ENCODE peak calls at places on chromosome 11, in four cellular contexts. E is upper lobe of left lung, U is uterus, P is A549. B is an unnamed sample.

GRCh38 chr11:60566773-60567172 is 51.6 kb downstream of the MS4A13 start:
- DNase-seq in U (no peak), E (no peak), P (no peak), B (no peak)

GRCh38 chr11:122746050-122746478 is 90.5 kb downstream of the UBASH3B start:
- DNase-seq in E (peak), U (no peak), P (no peak), B (no peak)

GRCh38 chr11:58133329-58134076 is 8.2 kb upstream of the OR9I1 start:
- DNase-seq in E (no peak), U (no peak), P (no peak), B (no peak)

GRCh38 chr11:6270584-6271246 is 11.1 kb downstream of the CCKBR start:
- DNase-seq in P (no peak), E (no peak), U (no peak), B (no peak)

GRCh38 chr11:12159351-12160099 is 49.1 kb downstream of the MICAL2 start:
- DNase-seq in E (peak), P (peak), U (no peak), B (no peak)

GRCh38 chr11:2300290-2300935 is 1.3 kb downstream of the C11orf21 start:
- DNase-seq in U (no peak), P (no peak), E (peak), B (no peak)

GRCh38 chr11:7672276-7672959 is 882 bp downstream of the CYB5R2 start:
- DNase-seq in P (no peak), U (no peak), E (no peak), B (no peak)

GRCh38 chr11:46984987-46985386 is 48.4 kb downstream of the CSTPP1 start:
- DNase-seq in U (no peak), P (no peak), E (no peak), B (no peak)

GRCh38 chr11:15720460-15720859 is 605.7 kb downstream of the INSC start:
- DNase-seq in U (no peak), E (no peak), P (no peak), B (no peak)

GRCh38 chr11:88535916-88536547 is 198.5 kb upstream of the CTSC start:
- DNase-seq in U (no peak), P (peak), E (no peak), B (no peak)

GRCh38 chr11:24593332-24593731 is 96.5 kb downstream of the LUZP2 start:
- DNase-seq in P (no peak), E (no peak), U (no peak), B (no peak)

GRCh38 chr11:17558916-17559315 is 11.9 kb downstream of the OTOG start:
- DNase-seq in E (peak), U (no peak), P (no peak), B (no peak)

GRCh38 chr11:73652046-73652730 is 5.8 kb downstream of the PLEKHB1 start:
- DNase-seq in P (no peak), U (no peak), E (no peak), B (no peak)

DNA sequence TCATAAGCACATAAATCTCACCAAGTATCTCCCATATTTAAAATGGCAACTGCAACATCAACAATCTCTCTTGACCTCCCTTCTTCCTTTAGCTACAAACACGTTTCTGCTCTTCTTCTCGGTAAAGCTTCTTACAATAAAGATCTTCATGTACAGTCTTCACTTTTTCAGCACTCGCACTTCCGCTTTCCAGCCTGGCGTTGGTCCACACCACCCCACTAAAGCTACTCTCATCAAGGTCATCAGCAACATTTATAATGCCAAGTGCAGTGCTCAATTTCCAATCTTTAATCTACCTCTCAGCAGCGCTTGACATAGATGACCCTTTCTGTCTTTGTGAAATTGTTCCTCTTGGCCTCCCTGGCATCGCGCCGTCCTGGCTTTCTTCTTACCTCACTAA is 33.6 kb downstream of the NTM start:
- DNase-seq in U (no peak), P (no peak), E (no peak), B (no peak)
- H3K4me3 ChIP-seq in U (no peak), P (no peak), E (no peak), B (no peak)

GRCh38 chr11:66100272-66101037 is 30.4 kb downstream of the PACS1 start:
- DNase-seq in E (peak), P (peak), U (peak), B (peak)
- H3K27ac ChIP-seq in E (peak), P (peak), U (no peak), B (no peak)

GRCh38 chr11:94130589-94131362 is 2.1 kb downstream of the PANX1 start:
- DNase-seq in U (peak), E (peak), P (no peak), B (no peak)
- TF ChIP-seq POLR2A in U (no peak), E (peak), P (no peak), B (no peak)

DNA sequence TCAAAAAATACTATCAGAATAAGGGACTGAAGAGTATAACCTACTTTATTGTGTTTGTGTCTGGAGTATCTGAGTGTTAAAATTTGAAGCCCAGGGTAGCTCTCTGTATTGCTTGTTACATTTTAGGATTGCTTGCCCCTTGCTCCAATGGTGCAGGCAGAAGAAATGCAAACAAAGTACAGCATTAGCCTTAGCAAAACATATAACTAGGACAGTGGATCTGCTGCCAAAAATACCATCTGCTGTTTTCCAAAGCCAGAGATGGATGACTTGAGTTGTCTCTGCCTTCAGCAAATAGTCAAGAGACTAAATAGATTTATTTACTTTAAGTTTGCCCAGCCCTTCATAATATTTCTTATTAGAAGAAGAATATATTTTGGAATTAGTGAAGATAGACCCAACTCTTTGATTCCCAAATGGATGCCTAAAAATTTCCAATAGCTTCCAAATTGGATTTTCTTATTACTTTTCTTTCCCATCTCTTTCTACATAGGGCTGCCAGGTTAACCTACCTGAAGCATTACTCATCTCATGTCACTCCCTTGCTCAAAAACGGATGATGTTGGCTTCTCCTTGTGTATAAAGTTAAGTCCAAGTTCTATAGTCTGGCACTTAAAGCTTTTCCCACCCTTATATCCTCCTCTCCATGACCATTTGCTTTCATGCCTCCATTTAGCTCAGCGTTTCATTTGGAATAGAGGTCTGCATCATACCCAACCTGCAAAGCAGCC is 66.3 kb downstream of the LDLRAD3 start:
- DNase-seq in U (no peak), E (no peak), P (no peak), B (peak)
- H3K4me3 ChIP-seq in U (no peak), E (no peak), P (no peak), B (no peak)

DNA sequence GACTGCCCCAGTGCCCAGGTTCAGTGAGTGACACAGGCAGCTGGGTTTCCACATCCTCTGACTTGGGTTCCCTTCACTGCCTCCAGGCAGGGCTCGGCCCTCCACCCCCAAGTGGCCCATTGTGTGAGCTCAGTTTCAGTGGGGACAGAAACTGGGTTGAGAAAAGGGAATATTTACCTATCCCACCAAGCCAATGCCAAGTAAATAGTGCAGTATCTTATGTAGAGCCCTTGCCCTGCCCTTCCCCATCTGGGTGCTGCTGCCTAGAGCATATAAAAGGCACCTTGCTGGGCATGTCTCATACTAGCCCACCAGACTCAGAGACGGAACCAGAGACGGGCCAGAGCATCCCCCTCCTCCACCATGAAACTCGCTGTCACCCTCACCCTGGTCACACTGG is at the start of gene SCGB1A1:
- DNase-seq in E (no peak), P (no peak), U (no peak), B (no peak)
- H3K27ac ChIP-seq in E (peak), P (no peak), U (peak), B (peak)

GRCh38 chr11:129998107-129998506 is 4.5 kb downstream of the PRDM10 start:
- DNase-seq in U (no peak), P (no peak), E (no peak), B (no peak)
- TF ChIP-seq POLR2A in U (no peak), P (no peak), E (no peak), B (no peak)

DNA sequence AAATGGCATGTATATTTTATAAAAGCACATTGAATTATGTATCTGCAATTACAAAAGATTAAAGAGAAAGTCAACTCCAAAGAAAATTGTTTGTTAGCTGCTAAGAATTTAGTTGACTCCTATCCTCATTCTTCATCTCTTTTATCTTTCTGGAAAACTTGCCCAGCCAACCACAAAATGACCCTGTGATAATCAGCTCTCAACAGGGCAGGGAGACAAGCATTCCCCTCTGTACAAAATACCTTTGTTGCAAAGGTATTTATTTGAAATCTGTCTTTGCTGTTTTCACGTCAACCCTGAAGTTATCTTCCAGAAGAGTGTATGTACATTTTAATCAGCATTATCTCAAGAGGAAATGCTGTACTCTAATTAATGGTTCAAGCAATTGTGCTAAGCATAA is 191.1 kb upstream of the DDI1 start:
- DNase-seq in P (no peak), E (no peak), U (no peak), B (no peak)
- H3K4me3 ChIP-seq in P (no peak), E (no peak), U (no peak), B (no peak)

B was measured in prostate gland.